ENCODE peak calls at places on chromosomes 16 and 17, in seven cellular contexts. Z is left ventricle myocardium inferior; Q is heart right ventricle; M is cardiac muscle cell; T is CD8-positive, alpha-beta T cell; B is GM23338; L is astrocyte. Y is an unnamed sample.

GRCh38 chr16:1141716-1142115 is 11.2 kb upstream of the CACNA1H start:
- DNase-seq in B (no peak), Q (no peak), L (no peak), T (no peak), M (no peak), Z (no peak), Y (no peak)

GRCh38 chr16:88349903-88350900 is 32.6 kb upstream of the ZNF469 start:
- DNase-seq in Z (peak; percentile 10), L (no peak), T (no peak), B (no peak), M (no peak), Q (no peak), Y (no peak)

GRCh38 chr16:31107465-31107867 is 720 bp upstream of the BCKDK start:
- DNase-seq in M (no peak), Q (no peak), B (no peak), Z (no peak), L (no peak), T (no peak), Y (no peak)

GRCh38 chr17:68719431-68719830 is 118.3 kb upstream of the FAM20A start:
- DNase-seq in Z (no peak), Q (no peak), L (no peak), M (no peak), T (no peak), B (no peak), Y (no peak)

GRCh38 chr16:75764154-75764768 is 38.0 kb upstream of the CPHXL start:
- DNase-seq in Q (no peak), M (peak; percentile 71), Z (no peak), T (peak; percentile 47), L (peak; percentile 47), B (peak; percentile 85), Y (peak; percentile 70)

GRCh38 chr16:4365014-4365406 is 6.6 kb upstream of the VASN start:
- DNase-seq in M (no peak), T (no peak), L (no peak), Q (no peak), B (no peak), Z (no peak), Y (no peak)

GRCh38 chr17:79752175-79752574 is 21.4 kb downstream of the ENPP7 start:
- DNase-seq in Q (no peak), B (no peak), M (no peak), L (no peak), T (no peak), Z (no peak), Y (no peak)

GRCh38 chr16:89170346-89171215 is 967 bp upstream of the CDH15 start:
- DNase-seq in Q (no peak), M (no peak), B (peak; percentile 91), L (no peak), Z (no peak), T (no peak), Y (no peak)

GRCh38 chr17:32503251-32504165 is 16.7 kb downstream of the CDK5R1 start:
- DNase-seq in T (peak; percentile 51), Z (no peak), Q (no peak), M (no peak), B (no peak), L (no peak), Y (no peak)

GRCh38 chr16:83744521-83744981 is 63.2 kb upstream of the HSBP1 start:
- DNase-seq in B (no peak), M (no peak), Q (peak; percentile 20), Z (peak; percentile 20), L (no peak), T (no peak), Y (peak; percentile 54)

GRCh38 chr17:14019186-14019956 is 49.9 kb upstream of the COX10 start:
- DNase-seq in T (peak; percentile 14), L (peak; percentile 71), Z (no peak), Q (no peak), M (no peak), B (no peak), Y (no peak)

GRCh38 chr16:77657016-77657415 is 65.3 kb upstream of the NUDT7 start:
- DNase-seq in Q (no peak), T (no peak), L (peak; percentile 8), Z (no peak), B (peak; percentile 79), M (no peak), Y (no peak)

GRCh38 chr17:76715462-76715830 is 4.7 kb upstream of the MXRA7 start:
- DNase-seq in L (no peak), T (no peak), Q (no peak), Z (no peak), M (no peak), B (no peak), Y (no peak)

GRCh38 chr17:76714336-76714735 is 3.6 kb upstream of the MXRA7 start:
- DNase-seq in L (no peak), Q (no peak), T (no peak), B (no peak), M (no peak), Z (no peak), Y (no peak)

GRCh38 chr17:76716146-76716833 is 5.5 kb upstream of the MXRA7 start:
- DNase-seq in L (peak; percentile 100), M (no peak), Z (peak; percentile 42), Q (no peak), T (peak; percentile 72), B (no peak), Y (peak; percentile 66)

GRCh38 chr17:76714822-76715461 is 4.2 kb upstream of the MXRA7 start:
- DNase-seq in Z (peak; percentile 72), T (peak; percentile 83), L (no peak), B (peak; percentile 78), M (peak; percentile 64), Q (peak; percentile 70), Y (peak; percentile 83)

GRCh38 chr17:76713765-76714164 is 3.0 kb upstream of the MXRA7 start:
- DNase-seq in L (no peak), Z (no peak), T (no peak), B (no peak), M (no peak), Q (no peak), Y (no peak)
- H3K36me3 ChIP-seq in L (peaks cover 25% of the 10 kb centered on the region), Z (peaks cover 50% of the 10 kb centered on the region), T (peaks cover 13% of the 10 kb centered on the region), B (peaks cover 12% of the 10 kb centered on the region), M (peaks cover 27% of the 10 kb centered on the region), Q (peaks cover 6% of the 10 kb centered on the region), Y (peaks cover 33% of the 10 kb centered on the region)

GRCh38 chr16:57994361-57994760 is 6.1 kb downstream of the ZNF319 start:
- DNase-seq in T (no peak), B (no peak), L (no peak), Q (no peak), Z (no peak), M (no peak), Y (no peak)
- H3K4me3 ChIP-seq in T (no peak overlapping the region), B (no peak overlapping the region), L (no peak overlapping the region), Q (no peak overlapping the region), Z (no peak overlapping the region), M (no peak overlapping the region), Y (no peak overlapping the region)

DNA sequence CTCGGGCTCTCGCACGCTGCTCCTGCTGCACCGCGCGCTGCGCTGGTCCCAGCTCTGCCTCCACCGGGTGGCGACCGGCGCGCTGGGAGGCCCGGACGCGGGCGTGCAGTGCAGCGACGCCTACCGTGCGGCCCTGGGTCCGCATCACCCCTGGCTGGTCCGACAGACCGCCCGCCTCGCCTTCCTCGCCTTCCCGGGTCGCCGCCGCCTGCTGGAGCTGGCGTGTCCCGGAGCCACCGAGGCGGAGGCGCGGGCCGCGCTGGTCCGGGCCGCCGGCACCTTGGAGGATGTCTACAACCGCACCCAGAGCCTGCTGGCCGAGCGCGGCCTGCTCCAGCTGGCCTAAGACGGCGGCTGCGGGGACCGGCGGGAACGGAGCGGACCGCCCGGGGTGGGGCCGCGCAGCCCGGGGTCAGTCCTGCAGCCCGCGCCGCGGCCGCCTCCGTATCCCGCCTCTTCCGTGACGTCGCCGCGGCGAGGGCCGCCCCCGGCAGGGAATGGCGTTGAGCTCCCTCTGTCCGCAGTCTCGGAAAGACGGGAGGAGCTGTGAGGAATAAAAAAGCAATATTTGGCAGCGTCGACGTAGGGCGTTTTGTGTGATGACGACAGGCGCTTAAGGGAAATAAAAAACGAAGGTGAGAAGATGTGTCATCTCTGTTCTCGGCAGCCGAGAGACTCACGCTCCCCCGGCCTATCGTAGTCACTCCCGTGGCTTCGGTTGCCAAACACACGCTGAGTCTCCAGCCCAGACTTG is 1.4 kb downstream of the GLTPD2 start:
- DNase-seq in B (peak; percentile 79), M (peak; percentile 91), Q (peak; percentile 87), L (peak; percentile 84), Z (peak; percentile 87), T (peak; percentile 77), Y (peak; percentile 64)
- TF ChIP-seq CTCF in B (peak; percentile 32), M (peak; percentile 63), Q (peak; percentile 83), L (peak; percentile 11), Z (peak; percentile 85), T (peak; percentile 80), Y (peak; percentile 94)

DNA sequence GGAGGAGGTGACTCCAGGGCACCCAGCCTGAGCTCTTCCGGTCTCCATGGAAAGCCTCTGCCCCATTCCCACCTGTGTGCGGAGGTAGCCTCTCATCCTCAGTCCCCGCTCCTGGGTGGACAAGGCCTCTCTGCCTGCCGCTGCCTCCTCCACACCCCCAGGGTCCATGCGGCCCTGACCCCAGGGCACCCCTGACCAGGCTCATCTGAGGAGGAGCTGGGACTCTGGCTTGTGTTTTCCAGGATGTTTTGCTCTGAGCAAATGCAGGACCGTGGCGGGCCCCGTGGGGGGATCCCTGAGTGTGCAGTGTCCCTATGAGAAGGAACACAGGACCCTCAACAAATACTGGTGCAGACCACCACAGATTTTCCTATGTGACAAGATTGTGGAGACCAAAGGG is 6.9 kb downstream of the CD300A start:
- DNase-seq in Q (no peak), L (no peak), T (no peak), B (no peak), Z (no peak), M (no peak), Y (no peak)
- H3K36me3 ChIP-seq in Q (no peaks in the 10 kb centered on the region), L (no peaks in the 10 kb centered on the region), T (peaks cover 4% of the 10 kb centered on the region), B (no peaks in the 10 kb centered on the region), Z (no peaks in the 10 kb centered on the region), M (no peaks in the 10 kb centered on the region), Y (no peaks in the 10 kb centered on the region)

DNA sequence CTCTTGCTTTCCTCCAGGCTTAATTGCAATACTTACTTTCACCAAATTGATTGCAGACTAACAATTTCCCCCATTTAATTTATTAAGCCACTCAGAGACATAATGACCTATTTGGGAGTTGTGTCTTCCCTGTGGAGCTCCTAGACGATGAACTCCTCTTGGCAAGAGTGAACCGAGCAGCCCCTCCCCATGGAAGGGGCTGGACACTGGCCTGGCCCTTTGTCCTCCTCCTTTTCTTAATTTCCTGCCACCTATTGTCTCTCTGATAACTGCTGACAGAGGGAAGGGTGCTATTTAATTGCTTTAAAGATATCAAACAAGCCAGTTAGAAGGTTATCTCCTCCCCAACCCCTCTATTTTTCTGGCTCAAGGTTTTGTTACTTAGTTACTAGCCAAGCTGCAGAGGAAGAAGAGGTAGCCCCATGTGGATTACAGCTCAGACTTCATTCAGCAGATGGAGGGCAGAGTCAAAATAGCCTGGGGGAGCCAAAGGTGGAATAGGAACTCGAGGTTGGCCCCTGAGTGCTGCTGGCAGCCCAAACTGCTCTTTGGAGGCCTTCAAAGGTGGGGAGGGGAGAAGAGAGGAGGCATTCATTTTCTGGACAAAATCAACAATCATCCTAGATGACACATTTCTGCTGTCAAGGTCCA is 3.7 kb upstream of the SSTR2 start:
- DNase-seq in L (no peak), Q (no peak), M (no peak), Z (no peak), B (no peak), T (no peak), Y (no peak)
- H3K4me3 ChIP-seq in L (no peak overlapping the region), Q (no peak overlapping the region), M (no peak overlapping the region), Z (no peak overlapping the region), B (no peak overlapping the region), T (no peak overlapping the region), Y (no peak overlapping the region)

DNA sequence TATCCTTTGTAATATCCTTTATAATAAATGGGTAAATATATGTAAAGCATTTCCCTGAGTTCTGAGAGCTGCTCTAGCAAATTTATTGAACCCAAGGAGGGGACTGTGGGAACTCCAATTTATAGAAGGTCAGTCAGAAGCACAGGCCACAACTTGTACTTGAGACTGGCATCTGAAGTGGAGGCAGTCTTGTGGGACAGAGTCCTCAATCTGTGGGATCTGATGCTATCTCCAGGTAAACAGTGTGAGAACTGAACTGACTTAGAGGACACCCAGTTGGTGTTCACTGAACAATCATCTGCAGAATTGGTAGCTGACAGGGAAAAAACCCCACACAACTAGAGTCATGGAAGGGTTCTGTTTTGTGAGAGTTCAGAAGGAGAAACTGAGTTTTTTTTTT is 34.0 kb downstream of the AKAP10 start:
- DNase-seq in T (no peak), Q (no peak), M (no peak), B (no peak), Z (no peak), L (no peak), Y (no peak)
- TF ChIP-seq CTCF in T (no peak), Q (no peak), M (no peak), B (no peak), Z (no peak), L (no peak), Y (no peak)